ENCODE peak calls at places on chromosomes 7 and 10, in five cellular contexts. D is HT-29, F is mammary epithelial cell, T is RCC 7860, I is progenitor cell of endocrine pancreas. J is an unnamed sample.

GRCh38 chr7:149496642-149497391 is 792 bp downstream of the ZNF746 start:
- DNase-seq in D (peak), F (peak), T (no peak), I (peak), J (peak)

GRCh38 chr10:24912214-24912613 is 40.2 kb downstream of the PRTFDC1 start:
- DNase-seq in D (peak), F (peak), T (peak), I (no peak), J (no peak)

GRCh38 chr10:118957966-118958365 is 71.5 kb upstream of the NANOS1 start:
- DNase-seq in D (no peak), F (no peak), T (no peak), I (no peak), J (no peak)

GRCh38 chr7:133804127-133804526 is 323.0 kb upstream of the LRGUK start:
- DNase-seq in D (no peak), F (no peak), T (no peak), I (no peak), J (no peak)

GRCh38 chr7:34488766-34489165 is 169.3 kb upstream of the NPSR1 start:
- DNase-seq in D (no peak), F (no peak), T (no peak), I (no peak), J (no peak)

GRCh38 chr10:60962946-60963345 is 19.0 kb upstream of the RHOBTB1 start:
- DNase-seq in D (no peak), F (no peak), T (no peak), I (no peak), J (no peak)

GRCh38 chr7:47968852-47969774 is 10.3 kb downstream of the HUS1 start:
- DNase-seq in D (peak), F (no peak), T (peak), I (peak), J (peak)

GRCh38 chr10:113132651-113133088 is 182.6 kb downstream of the TCF7L2 start:
- DNase-seq in D (no peak), F (no peak), T (no peak), I (no peak), J (no peak)

GRCh38 chr10:49512121-49512809 is 26.7 kb downstream of the ERCC6 start:
- DNase-seq in D (peak), F (peak), T (peak), I (no peak), J (no peak)

GRCh38 chr7:158828343-158829020 is 827 bp downstream of the ESYT2 start:
- DNase-seq in D (peak), F (peak), T (no peak), I (peak), J (no peak)

J was measured in stimulated activated CD4-positive, alpha-beta T cell treated with anti-CD3 and anti-CD28 coated beads, Interleukin-2, amount 100 ng/mL, for 48 hours.